ENCODE peak calls at places on chromosomes 12 and 14, in five cellular contexts. W is lung, X is HFF-Myc, C is psoas muscle, N is H9. A is an unnamed sample.

GRCh38 chr14:74864193-74864592 is 11.8 kb downstream of the PROX2 start:
- DNase-seq in W (no peak), X (no peak), C (no peak), N (no peak), A (no peak)

GRCh38 chr12:105084251-105085250 is at the start of gene ALDH1L2:
- DNase-seq in N (peak; percentile 98), X (peak; percentile 38), C (peak; percentile 91), W (peak; percentile 86), A (peak; percentile 96)

GRCh38 chr12:130747867-130748740 is 32.0 kb upstream of the RIMBP2 start:
- DNase-seq in C (peak; percentile 86), N (peak; percentile 88), X (peak; percentile 43), W (peak; percentile 77), A (peak; percentile 91)

GRCh38 chr14:24741871-24742270 is 107.9 kb upstream of the GZMB start:
- DNase-seq in C (no peak), X (peak; percentile 10), W (no peak), N (no peak), A (no peak)

GRCh38 chr14:90490727-90491050 is 93.9 kb downstream of the CALM1 start:
- DNase-seq in W (no peak), C (no peak), N (no peak), X (no peak), A (peak; percentile 60)

GRCh38 chr12:105427883-105428282 is 97.4 kb downstream of the C12orf75 start:
- DNase-seq in C (no peak), W (no peak), N (no peak), X (no peak), A (no peak)

GRCh38 chr14:55804198-55804553 is 224.2 kb downstream of the KTN1 start:
- DNase-seq in N (no peak), X (no peak), W (no peak), C (no peak), A (no peak)

GRCh38 chr12:87687362-87687761 is 341.8 kb downstream of the C12orf50 start:
- DNase-seq in C (no peak), N (peak; percentile 46), X (no peak), W (no peak), A (no peak)

DNA sequence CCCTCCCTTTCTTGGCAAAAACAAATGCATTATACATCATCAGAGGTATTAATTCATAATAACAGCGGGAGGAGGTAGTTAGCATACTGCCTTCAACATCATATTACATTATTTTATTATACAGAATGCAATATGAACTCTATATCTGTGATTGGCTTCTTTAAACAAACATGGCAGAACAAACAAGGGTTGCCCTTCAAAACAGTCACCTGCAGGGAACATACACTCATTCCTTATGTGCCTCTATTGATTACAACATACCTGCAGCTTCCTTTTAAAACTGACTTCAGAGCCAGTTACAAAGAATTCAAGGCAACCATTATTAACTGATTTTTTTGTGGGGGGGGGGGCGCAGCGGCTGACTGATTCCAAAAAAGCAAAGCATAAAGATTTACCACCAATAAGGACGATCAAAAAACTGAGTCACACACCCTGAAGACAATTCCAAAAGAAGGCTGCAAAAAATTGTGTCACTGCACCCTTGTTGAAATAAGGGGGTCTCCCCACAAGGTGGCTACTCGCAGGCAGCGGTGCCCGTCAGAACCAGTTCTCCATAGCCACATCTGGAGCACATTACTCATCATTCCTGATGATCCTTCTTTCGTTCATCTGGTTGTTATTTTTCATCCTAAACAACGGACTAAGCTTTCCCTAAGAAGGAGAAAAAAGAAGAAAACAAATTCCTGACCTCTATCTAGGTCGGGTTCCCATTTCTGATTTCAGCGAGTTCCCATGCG is 51.8 kb downstream of the SMUG1 start:
- DNase-seq in C (no peak), W (no peak), X (peak; percentile 74), N (no peak), A (no peak)
- TF ChIP-seq CTCF in C (no peak), W (no peak), X (peak; percentile 35), N (peak; percentile 46), A (no peak)

GRCh38 chr12:113820310-113820709 is 145.8 kb downstream of the RBM19 start:
- DNase-seq in C (no peak), X (no peak), W (no peak), N (no peak), A (no peak)

GRCh38 chr12:113819495-113819894 is 146.6 kb downstream of the RBM19 start:
- DNase-seq in C (no peak), X (no peak), N (no peak), W (no peak), A (no peak)

GRCh38 chr12:113818278-113818677 is 147.8 kb downstream of the RBM19 start:
- DNase-seq in X (no peak), N (no peak), C (no peak), W (no peak), A (no peak)

GRCh38 chr12:113820842-113821241 is 145.3 kb downstream of the RBM19 start:
- DNase-seq in W (no peak), N (no peak), X (no peak), C (no peak), A (no peak)

GRCh38 chr12:113818833-113819232 is 147.3 kb downstream of the RBM19 start:
- DNase-seq in C (no peak), N (peak; percentile 84), W (no peak), X (no peak), A (no peak)
- TF ChIP-seq CTCF in C (no peak), N (peak; percentile 87), W (no peak), X (peak; percentile 62), A (peak; percentile 43)

GRCh38 chr14:54335569-54336155 is 61.1 kb upstream of the CDKN3 start:
- DNase-seq in N (no peak), X (no peak), W (no peak), C (no peak), A (no peak)

GRCh38 chr14:54337314-54337713 is 59.5 kb upstream of the CDKN3 start:
- DNase-seq in N (no peak), X (no peak), W (no peak), C (no peak), A (peak; percentile 25)

GRCh38 chr14:54339771-54340170 is 57.0 kb upstream of the CDKN3 start:
- DNase-seq in C (no peak), X (no peak), W (no peak), N (no peak), A (peak; percentile 17)

GRCh38 chr14:54342806-54343205 is 54.0 kb upstream of the CDKN3 start:
- DNase-seq in N (no peak), C (no peak), X (no peak), W (no peak), A (peak; percentile 30)

DNA sequence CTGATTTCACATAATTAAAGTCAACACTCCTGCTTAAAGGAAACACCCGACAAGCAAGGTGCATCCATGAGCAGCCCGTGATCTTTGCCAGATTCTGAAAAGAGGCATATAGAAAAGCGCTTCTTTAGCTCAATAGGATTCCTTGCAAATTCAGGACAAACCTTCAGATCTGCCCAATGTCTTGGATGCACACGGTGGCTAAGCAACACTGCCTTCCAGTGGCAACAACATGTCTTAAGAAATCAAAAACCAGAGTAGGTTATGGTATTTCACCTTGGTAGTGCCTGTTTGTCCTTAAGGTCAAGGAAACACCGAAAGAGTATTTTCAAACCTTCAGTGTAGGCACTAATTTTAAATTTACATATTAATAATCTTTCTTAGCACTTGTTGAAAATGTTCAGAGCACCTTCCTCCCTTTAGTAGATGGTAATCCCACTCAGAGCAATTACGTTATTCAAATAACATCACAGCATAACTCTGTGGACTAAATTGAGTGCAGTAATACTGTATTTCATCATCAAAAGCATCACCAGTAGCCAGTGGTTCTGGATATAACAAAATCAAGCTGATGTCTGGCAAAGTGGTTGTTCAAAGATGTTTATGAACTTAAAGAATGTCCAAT is 58.0 kb upstream of the CDKN3 start:
- DNase-seq in C (no peak), X (peak; percentile 49), N (no peak), W (peak; percentile 21), A (peak; percentile 10)
- TF ChIP-seq CTCF in C (no peak), X (peak; percentile 72), N (peak; percentile 67), W (no peak), A (peak; percentile 70)

DNA sequence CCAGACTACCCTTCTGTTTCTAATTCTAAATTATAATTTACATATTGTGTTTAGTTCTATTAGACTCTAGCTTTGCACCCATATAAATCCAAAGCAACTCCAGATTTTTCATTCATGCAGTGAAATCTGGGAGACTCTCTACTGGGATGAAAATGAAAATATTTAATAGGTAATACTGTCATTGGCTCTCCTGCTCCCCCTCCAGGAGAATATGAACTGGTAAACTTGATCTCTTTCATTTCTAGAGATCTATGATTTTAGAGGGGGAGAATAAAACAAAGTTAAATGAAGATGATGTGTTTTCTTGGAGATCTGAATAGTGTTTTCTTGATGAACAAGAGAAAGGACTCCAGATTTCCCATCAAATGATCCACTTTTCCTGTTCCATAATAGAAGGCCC is 104.3 kb upstream of the TMCC3 start:
- DNase-seq in W (no peak), X (no peak), N (no peak), C (no peak), A (no peak)
- TF ChIP-seq CTCF in W (no peak), X (peak; percentile 2), N (peak; percentile 33), C (peak; percentile 10), A (peak; percentile 34)

DNA sequence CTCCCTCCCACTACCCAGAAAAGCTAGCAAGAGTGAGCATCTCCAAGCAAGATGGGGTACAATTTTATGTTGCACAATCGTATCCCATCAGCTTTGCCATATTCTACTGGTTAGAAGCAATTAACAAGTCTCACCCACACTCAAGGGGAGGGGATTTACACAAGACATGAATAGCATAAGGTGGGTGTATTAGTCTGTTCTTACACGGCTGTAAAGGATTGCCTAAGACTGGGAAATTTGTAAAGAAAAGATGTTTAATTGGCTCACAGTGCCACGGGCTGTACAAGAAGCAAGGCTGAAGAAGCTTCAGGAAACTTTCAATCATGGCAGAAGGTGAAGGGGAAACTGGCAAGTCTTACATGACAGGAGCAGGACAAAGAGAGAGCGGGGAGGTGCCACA is 231.8 kb upstream of the AMIGO2 start:
- DNase-seq in C (no peak), W (no peak), X (no peak), N (no peak), A (no peak)
- TF ChIP-seq CTCF in C (no peak), W (no peak), X (no peak), N (no peak), A (no peak)

DNA sequence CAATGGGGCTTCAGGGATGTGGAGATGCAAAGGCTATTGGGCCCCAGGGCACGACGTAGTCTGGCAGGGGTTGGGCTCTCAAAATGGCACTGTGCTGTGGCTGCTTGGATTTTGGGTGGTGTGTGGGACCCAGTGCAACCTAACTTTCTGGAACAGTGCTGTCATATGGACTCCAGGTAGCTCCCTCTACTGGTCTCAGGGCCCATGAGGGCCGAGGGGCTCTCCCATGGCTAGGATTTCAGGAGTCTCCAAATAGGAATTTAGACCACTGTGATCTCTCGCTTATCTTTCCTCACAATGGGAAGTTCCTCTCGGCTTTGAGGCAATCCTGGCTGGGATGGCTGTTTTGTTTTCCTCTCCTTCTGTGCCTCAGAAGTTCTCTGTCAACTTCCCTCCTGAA is 68.2 kb upstream of the MUCL1 start:
- DNase-seq in X (no peak), N (peak; percentile 51), W (no peak), C (peak; percentile 18), A (no peak)
- TF ChIP-seq CTCF in X (no peak), N (peak; percentile 48), W (no peak), C (no peak), A (no peak)

GRCh38 chr12:23504043-23504442 is 445.4 kb downstream of the SOX5 start:
- DNase-seq in W (no peak), X (no peak), N (peak; percentile 51), C (no peak), A (no peak)
- TF ChIP-seq CTCF in W (no peak), X (no peak), N (peak; percentile 64), C (no peak), A (no peak)